ENCODE peak calls at places on chromosomes 3 and 15, in seven cellular contexts. O is heart right ventricle; A is cardiac fibroblast; U is AG08395; T is heart left ventricle; B is CD8-positive, alpha-beta T cell; M is GM19239. R is an unnamed sample.

GRCh38 chr3:138051946-138052802 is 42.2 kb downstream of the CLDN18 start:
- DNase-seq in O (peak; percentile 48), A (peak; percentile 71), U (peak; percentile 54), T (no peak), B (no peak), M (no peak), R (no peak)

GRCh38 chr3:48561045-48561736 is 2.4 kb downstream of the UCN2 start:
- DNase-seq in O (peak; percentile 60), A (peak; percentile 52), U (peak; percentile 67), T (peak; percentile 77), B (no peak), M (peak; percentile 56), R (no peak)

GRCh38 chr3:134833453-134834163 is 38.5 kb downstream of the EPHB1 start:
- DNase-seq in O (no peak), A (no peak), U (no peak), T (no peak), B (no peak), M (no peak), R (no peak)

GRCh38 chr3:176994876-176995781 is 202.2 kb downstream of the TBL1XR1 start:
- DNase-seq in O (no peak), A (no peak), U (no peak), T (no peak), B (no peak), M (no peak), R (no peak)

GRCh38 chr3:123068227-123069020 is 1.6 kb downstream of the PDIA5 start:
- DNase-seq in O (no peak), A (no peak), U (no peak), T (no peak), B (no peak), M (no peak), R (no peak)

GRCh38 chr3:157122116-157122515 is 37.8 kb downstream of the CCNL1 start:
- DNase-seq in O (no peak), A (peak; percentile 88), U (peak; percentile 53), T (no peak), B (no peak), M (no peak), R (no peak)

GRCh38 chr3:129026728-129027543 is 25.8 kb downstream of the EFCC1 start:
- DNase-seq in O (peak; percentile 90), A (peak; percentile 67), U (peak; percentile 83), T (peak; percentile 95), B (peak; percentile 85), M (peak; percentile 96), R (peak; percentile 93)

GRCh38 chr15:35507932-35508638 is 37.9 kb downstream of the DPH6 start:
- DNase-seq in O (no peak), A (no peak), U (no peak), T (no peak), B (no peak), M (no peak), R (no peak)

GRCh38 chr3:55160241-55160877 is 232.5 kb upstream of the LRTM1 start:
- DNase-seq in O (peak; percentile 12), A (peak; percentile 99), U (peak; percentile 91), T (peak; percentile 71), B (no peak), M (no peak), R (no peak)

GRCh38 chr3:126528800-126529541 is 5.0 kb downstream of the CHST13 start:
- DNase-seq in O (peak; percentile 47), A (peak; percentile 5), U (peak; percentile 28), T (peak; percentile 66), B (no peak), M (no peak), R (no peak)

GRCh38 chr3:5194801-5195509 is 7.4 kb downstream of the EDEM1 start:
- DNase-seq in O (no peak), A (peak; percentile 87), U (peak; percentile 72), T (no peak), B (no peak), M (no peak), R (peak; percentile 43)

GRCh38 chr15:87118424-87118823 is 1038.8 kb downstream of the AGBL1 start:
- DNase-seq in O (no peak), A (no peak), U (no peak), T (no peak), B (no peak), M (no peak), R (no peak)

GRCh38 chr3:115518100-115518852 is 105.0 kb upstream of the GAP43 start:
- DNase-seq in O (peak; percentile 74), A (peak; percentile 75), U (peak; percentile 82), T (peak; percentile 83), B (no peak), M (no peak), R (no peak)

GRCh38 chr15:84081391-84082168 is 154.0 kb upstream of the GOLGA6L4 start:
- DNase-seq in O (no peak), A (peak; percentile 28), U (no peak), T (no peak), B (no peak), M (no peak), R (no peak)

GRCh38 chr3:196081834-196082470 is at the start of gene TFRC:
- DNase-seq in O (peak; percentile 96), A (peak; percentile 90), U (peak; percentile 100), T (peak; percentile 98), B (peak; percentile 86), M (peak; percentile 94), R (peak; percentile 92)

GRCh38 chr3:115165701-115166100 is 18.6 kb upstream of the ZBTB20 start:
- DNase-seq in O (no peak), A (no peak), U (peak; percentile 8), T (no peak), B (no peak), M (no peak), R (peak; percentile 19)

GRCh38 chr3:38039101-38039898 is at the start of gene DLEC1:
- DNase-seq in O (peak; percentile 70), A (peak; percentile 77), U (peak; percentile 52), T (peak; percentile 84), B (peak; percentile 61), M (peak; percentile 86), R (peak; percentile 84)

R was measured in immature natural killer cell.